ENCODE peak calls at places on chromosomes 1 and 21, in seven cellular contexts. U, Y, M, N, G, B and Z are unnamed samples.

GRCh38 chr1:154430903-154431302 is 25.8 kb downstream of the IL6R start:
- DNase-seq in M (no peak), G (no peak), U (no peak), Y (no peak), N (no peak), B (no peak), Z (no peak)

GRCh38 chr1:15275921-15276683 is 29.1 kb downstream of the FHAD1 start:
- DNase-seq in Y (no peak), G (peak; percentile 58), M (no peak), N (no peak), B (no peak), U (no peak), Z (no peak)

GRCh38 chr21:44304846-44305245 is 5.0 kb downstream of the PFKL start:
- DNase-seq in N (peak; percentile 9), G (no peak), U (peak; percentile 61), M (no peak), Y (no peak), B (no peak), Z (no peak)

GRCh38 chr1:161069201-161069685 is 448 bp downstream of the ARHGAP30 start:
- DNase-seq in G (no peak), N (no peak), Y (no peak), M (no peak), U (no peak), B (peak; percentile 33), Z (no peak)

GRCh38 chr1:84152649-84153056 is 8.6 kb downstream of the PRKACB start:
- DNase-seq in M (peak; percentile 50), N (no peak), B (no peak), G (no peak), U (no peak), Y (no peak), Z (peak; percentile 52)

GRCh38 chr1:19067187-19067911 is 110.9 kb upstream of the IFFO2 start:
- DNase-seq in Y (no peak), M (no peak), U (no peak), G (no peak), N (no peak), B (no peak), Z (no peak)

GRCh38 chr1:182930985-182931384 is 22.0 kb downstream of the SHCBP1L start:
- DNase-seq in B (no peak), U (no peak), M (no peak), G (no peak), N (no peak), Y (no peak), Z (no peak)

GRCh38 chr1:938711-939504 is 15.2 kb downstream of the SAMD11 start:
- DNase-seq in G (no peak), M (no peak), U (no peak), N (no peak), Y (no peak), B (no peak), Z (no peak)

GRCh38 chr1:2946291-2946690 is 75.0 kb upstream of the ACTRT2 start:
- DNase-seq in Y (no peak), B (no peak), M (no peak), G (no peak), N (no peak), U (no peak), Z (no peak)

GRCh38 chr1:180926164-180926981 is 13.7 kb downstream of the KIAA1614 start:
- DNase-seq in B (no peak), N (no peak), Y (no peak), U (peak; percentile 89), G (no peak), M (no peak), Z (no peak)

GRCh38 chr1:205528887-205529825 is 24.7 kb downstream of the CDK18 start:
- DNase-seq in B (peak; percentile 80), G (peak; percentile 84), U (peak; percentile 91), N (peak; percentile 48), M (no peak), Y (no peak), Z (no peak)

GRCh38 chr21:33318087-33318486 is 6.7 kb upstream of the IFNAR1 start:
- DNase-seq in N (no peak), U (no peak), Y (no peak), B (no peak), M (no peak), G (no peak), Z (no peak)

GRCh38 chr1:172778461-172779455 is 119.9 kb downstream of the FASLG start:
- DNase-seq in Y (no peak), M (no peak), B (no peak), N (no peak), U (peak; percentile 18), G (no peak), Z (no peak)

DNA sequence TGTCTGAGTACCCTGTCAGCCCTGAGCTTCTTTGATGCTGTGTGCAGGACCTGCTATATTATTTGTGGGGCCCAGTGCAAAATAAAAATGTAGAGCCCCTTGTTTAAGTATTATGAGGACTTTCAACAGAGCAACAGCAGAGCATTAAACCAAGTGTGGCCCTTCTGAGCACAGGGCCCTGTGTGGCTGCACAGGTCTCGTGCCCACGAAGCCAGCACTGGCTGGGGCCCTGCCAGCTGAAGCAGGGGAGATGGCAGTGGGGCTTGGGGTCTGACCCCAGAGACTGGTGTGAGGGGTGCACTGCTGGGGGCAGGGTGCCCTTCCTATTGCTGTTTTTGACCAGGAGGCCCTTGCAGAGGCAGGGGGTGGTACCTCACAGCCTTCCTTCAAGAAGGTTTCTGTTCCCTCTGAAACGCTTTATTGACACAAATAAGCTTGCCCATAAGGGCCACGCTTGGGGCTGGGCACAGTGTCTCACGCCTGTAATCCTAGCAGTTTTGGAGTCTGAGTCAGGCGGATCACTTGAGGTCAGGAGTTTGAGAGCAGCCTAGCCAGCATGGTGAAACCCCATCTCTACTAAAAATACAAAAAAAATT is 2.2 kb upstream of the SEMA4A start:
- DNase-seq in G (no peak), M (no peak), U (no peak), N (peak; percentile 40), B (no peak), Y (no peak), Z (no peak)
- H3K4me3 ChIP-seq in G (no peak overlapping the region), M (no peak overlapping the region), U (no peak overlapping the region), N (no peak overlapping the region), B (no peak overlapping the region), Y (no peak overlapping the region), Z (no peak overlapping the region)

GRCh38 chr1:52911541-52911940 is 10.0 kb downstream of the ECHDC2 start:
- DNase-seq in U (no peak), Y (no peak), N (no peak), B (no peak), M (no peak), G (no peak), Z (no peak)

GRCh38 chr1:52913014-52913413 is 8.5 kb downstream of the ECHDC2 start:
- DNase-seq in B (no peak), N (no peak), Y (no peak), M (no peak), U (no peak), G (no peak), Z (no peak)

GRCh38 chr1:52914463-52914862 is 7.1 kb downstream of the ECHDC2 start:
- DNase-seq in G (no peak), B (no peak), M (no peak), Y (no peak), U (no peak), N (no peak), Z (no peak)

GRCh38 chr1:52915211-52915854 is 6.2 kb downstream of the ECHDC2 start:
- DNase-seq in U (no peak), Y (no peak), M (no peak), B (no peak), N (no peak), G (no peak), Z (no peak)

DNA sequence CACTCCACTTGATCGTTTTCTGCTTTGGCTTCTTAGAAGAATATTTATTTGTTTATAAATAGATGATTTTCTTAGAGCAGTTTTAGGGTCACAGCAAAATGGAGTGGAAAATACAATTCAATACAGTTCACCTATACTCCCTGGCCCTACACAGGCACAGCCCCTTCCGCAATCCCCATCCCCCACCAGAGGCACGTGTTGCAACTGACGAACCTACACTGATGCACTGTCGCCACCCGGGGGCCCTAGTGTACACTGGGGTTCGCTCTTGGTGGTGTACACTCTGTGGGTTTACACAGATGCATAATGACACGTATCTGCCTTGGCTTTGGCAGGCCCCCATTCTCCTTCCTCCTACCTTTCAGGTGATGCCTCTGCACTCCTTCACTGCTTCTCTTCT is 8.0 kb downstream of the ECHDC2 start:
- DNase-seq in B (no peak), U (peak; percentile 55), Y (no peak), N (no peak), G (no peak), M (no peak), Z (no peak)
- TF ChIP-seq CTCF in B (no peak), U (peak; percentile 41), Y (no peak), N (no peak), G (no peak), M (no peak), Z (peak; percentile 14)

GRCh38 chr1:115712911-115713609 is 55.5 kb downstream of the CASQ2 start:
- DNase-seq in M (no peak), Y (no peak), B (no peak), G (no peak), U (no peak), N (no peak), Z (no peak)
- H3K4me3 ChIP-seq in M (no peak overlapping the region), Y (no peak overlapping the region), B (no peak overlapping the region), G (no peak overlapping the region), U (no peak overlapping the region), N (no peak overlapping the region), Z (no peak overlapping the region)

GRCh38 chr1:36530261-36530660 is 47.5 kb upstream of the CSF3R start:
- DNase-seq in N (no peak), Y (no peak), M (no peak), G (no peak), U (no peak), B (no peak), Z (no peak)

GRCh38 chr1:36529762-36530260 is 47.1 kb upstream of the CSF3R start:
- DNase-seq in N (no peak), G (no peak), Y (no peak), B (no peak), U (no peak), M (no peak), Z (no peak)

GRCh38 chr1:36531833-36532232 is 49.1 kb upstream of the CSF3R start:
- DNase-seq in U (no peak), G (no peak), M (no peak), Y (no peak), B (no peak), N (no peak), Z (no peak)

GRCh38 chr1:36530791-36531190 is 48.1 kb upstream of the CSF3R start:
- DNase-seq in M (no peak), G (no peak), N (no peak), B (no peak), U (no peak), Y (no peak), Z (no peak)

DNA sequence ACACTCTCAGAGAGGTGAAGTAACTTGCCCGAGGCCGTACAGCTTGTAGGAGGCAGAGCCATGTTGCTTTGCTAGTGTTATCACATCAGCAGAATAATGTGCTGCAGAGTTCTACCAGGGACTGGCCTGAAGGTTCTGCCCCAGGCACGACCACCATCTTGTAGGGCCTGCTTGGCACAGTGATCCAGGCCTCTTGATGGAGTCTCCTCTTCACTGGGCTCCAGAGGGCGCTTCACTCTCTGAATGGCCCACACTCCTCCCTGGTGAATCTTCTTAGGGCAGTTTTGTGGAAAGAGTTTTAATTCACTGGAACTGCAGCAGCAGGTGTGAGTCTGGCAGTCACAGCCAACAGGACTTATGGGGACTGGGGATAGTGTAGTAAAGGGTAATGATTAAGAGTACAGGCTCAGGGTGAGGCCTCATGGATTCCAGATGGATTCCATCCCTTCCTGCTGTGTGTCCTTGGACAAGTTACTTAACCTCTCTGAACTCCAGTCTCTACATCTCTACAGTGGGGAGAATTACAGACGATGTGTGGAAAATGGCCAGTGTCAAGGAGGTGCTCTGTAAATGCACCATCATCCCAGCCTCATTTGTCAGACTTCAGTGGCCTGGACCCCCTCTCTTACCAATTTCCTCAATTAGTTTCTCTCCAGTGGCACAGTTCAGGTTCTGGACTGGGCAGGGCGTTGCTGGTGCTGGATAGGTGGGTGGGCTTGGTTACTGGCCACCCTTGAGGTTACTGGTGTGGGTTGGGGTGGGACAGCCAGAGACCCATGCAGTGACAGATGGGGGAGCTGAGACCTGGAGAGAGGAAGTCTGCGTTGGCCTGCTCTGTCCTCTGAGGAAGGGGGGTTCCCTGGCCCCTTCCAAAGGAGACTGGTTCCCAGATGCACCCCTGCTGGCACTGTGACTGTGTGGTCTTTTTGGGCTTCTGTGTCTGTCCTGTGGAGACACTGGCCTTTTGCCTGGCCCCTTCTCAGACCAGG is 45.9 kb upstream of the CSF3R start:
- DNase-seq in G (no peak), U (peak; percentile 17), M (no peak), Y (no peak), B (no peak), N (no peak), Z (no peak)
- TF ChIP-seq CTCF in G (no peak), U (peak; percentile 34), M (no peak), Y (no peak), B (no peak), N (peak; percentile 26), Z (peak; percentile 25)